ENCODE peak calls at places on chromosomes 7 and 10, in five cellular contexts. O is progenitor cell of endocrine pancreas, Z is A549, A is PC-9, C is GM13976. P is an unnamed sample.

GRCh38 chr7:18013936-18014335 is 13.7 kb downstream of the PRPS1L1 start:
- DNase-seq in A (peak), C (no peak), O (no peak), Z (no peak), P (no peak)

GRCh38 chr7:139936760-139937310 is 107.8 kb downstream of the TBXAS1 start:
- DNase-seq in A (no peak), O (no peak), C (no peak), Z (no peak), P (no peak)

GRCh38 chr10:79184141-79184625 is 115.4 kb downstream of the ZMIZ1 start:
- DNase-seq in C (no peak), O (no peak), Z (peak), A (peak), P (no peak)

GRCh38 chr7:95996886-95997285 is 224.5 kb downstream of the DYNC1I1 start:
- DNase-seq in O (no peak), C (no peak), Z (no peak), A (no peak), P (no peak)

GRCh38 chr10:101892782-101893391 is 49.3 kb upstream of the KCNIP2 start:
- DNase-seq in O (no peak), Z (peak), A (no peak), C (no peak), P (no peak)

GRCh38 chr10:72353963-72354355 is 760 bp downstream of the DNAJB12 start:
- DNase-seq in A (no peak), O (no peak), Z (peak), C (no peak), P (no peak)

GRCh38 chr10:516766-517165 is 172.7 kb downstream of the DIP2C start:
- DNase-seq in O (no peak), A (no peak), C (no peak), Z (no peak), P (peak)

GRCh38 chr7:148893071-148893470 is 9.0 kb upstream of the EZH2 start:
- DNase-seq in A (no peak), O (no peak), C (no peak), Z (no peak), P (no peak)

GRCh38 chr7:112546723-112547513 is 66.1 kb downstream of the LSMEM1 start:
- DNase-seq in A (no peak), O (no peak), Z (no peak), C (no peak), P (no peak)

GRCh38 chr10:63253040-63253439 is 119.9 kb downstream of the NRBF2 start:
- DNase-seq in Z (no peak), C (no peak), O (no peak), A (no peak), P (no peak)

GRCh38 chr7:18693401-18693800 is 197.9 kb downstream of the HDAC9 start:
- DNase-seq in A (no peak), O (no peak), Z (no peak), C (no peak), P (no peak)

GRCh38 chr7:142338633-142339501 is 81.0 kb upstream of the PRSS58 start:
- DNase-seq in A (peak), C (no peak), Z (no peak), O (no peak), P (no peak)

GRCh38 chr7:43572516-43573049 is 10.3 kb upstream of the STK17A start:
- DNase-seq in O (no peak), Z (peak), A (peak), C (no peak), P (no peak)

GRCh38 chr10:92720306-92721165 is 30.8 kb downstream of the HHEX start:
- DNase-seq in O (no peak), A (no peak), C (no peak), Z (no peak), P (no peak)

GRCh38 chr7:18541189-18541870 is 45.8 kb downstream of the HDAC9 start:
- DNase-seq in Z (no peak), O (no peak), A (no peak), C (no peak), P (no peak)

DNA sequence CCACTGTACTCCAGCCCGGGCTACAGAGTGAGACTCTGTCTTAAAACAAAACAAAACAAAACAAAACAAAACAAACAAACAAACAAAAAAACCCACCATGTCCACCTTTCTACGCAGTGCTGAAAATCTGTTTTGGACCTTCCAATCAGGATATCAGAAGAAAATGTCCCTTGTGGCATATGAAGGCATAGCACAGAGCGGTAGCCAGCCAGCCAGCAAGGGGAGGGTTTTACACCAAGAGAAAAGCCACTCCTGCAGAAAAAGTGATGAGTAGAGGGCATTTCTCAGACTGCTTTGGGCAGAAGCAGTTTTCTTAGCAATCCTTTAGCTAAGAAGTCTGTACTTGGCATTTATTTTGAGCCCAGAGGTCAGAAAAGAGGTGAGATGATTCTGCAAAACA is 612.2 kb downstream of the TYW1 start:
- DNase-seq in C (no peak), O (no peak), Z (peak), A (no peak), P (no peak)
- TF ChIP-seq CTCF in C (no peak), O (peak), Z (no peak), A (no peak), P (no peak)

DNA sequence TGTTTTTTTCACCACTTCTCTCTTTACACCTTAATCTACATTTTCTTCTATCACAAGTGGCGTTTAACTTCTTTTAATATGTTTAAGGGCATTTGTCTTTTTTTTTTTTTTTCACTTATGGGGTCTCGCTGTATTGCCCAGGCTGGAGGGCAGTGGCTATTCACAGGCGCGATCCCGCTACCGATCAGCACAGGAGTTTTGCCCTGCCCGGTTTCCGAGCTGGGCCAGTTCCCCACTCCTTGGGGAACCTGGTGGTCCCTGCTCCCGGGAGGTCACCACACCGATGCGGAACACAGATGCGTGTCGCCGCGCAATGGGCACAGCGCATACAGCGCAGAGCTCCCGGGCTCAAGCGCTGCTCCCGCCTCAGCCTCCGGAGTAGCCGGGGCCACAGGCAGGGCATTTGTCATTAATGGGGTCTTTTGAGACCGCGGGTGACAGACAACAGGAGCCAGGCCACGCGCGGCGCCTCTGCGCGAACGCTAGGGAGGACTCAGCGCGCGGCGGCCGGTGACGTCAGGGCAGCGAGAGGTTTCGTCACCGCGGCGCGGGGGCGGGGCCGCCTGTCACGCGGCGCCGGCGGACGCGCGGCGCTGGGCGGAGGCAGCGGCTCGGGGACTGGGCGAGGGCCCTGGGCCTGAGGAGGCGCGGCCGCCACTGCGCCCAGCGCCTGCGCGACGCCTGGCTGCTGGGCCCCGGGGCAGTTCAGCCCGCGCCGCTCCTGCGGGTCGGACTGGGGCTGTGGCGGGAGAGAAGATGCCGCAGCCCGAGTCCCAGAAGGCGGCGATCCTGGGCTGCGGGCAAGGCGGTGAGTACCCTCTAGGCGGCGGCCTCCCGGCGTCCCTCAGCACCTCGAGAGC is at the start of gene GALNT11:
- DNase-seq in O (peak), Z (peak), A (peak), C (peak), P (peak)
- TF ChIP-seq CTCF in O (peak), Z (peak), A (peak), C (peak), P (peak)

DNA sequence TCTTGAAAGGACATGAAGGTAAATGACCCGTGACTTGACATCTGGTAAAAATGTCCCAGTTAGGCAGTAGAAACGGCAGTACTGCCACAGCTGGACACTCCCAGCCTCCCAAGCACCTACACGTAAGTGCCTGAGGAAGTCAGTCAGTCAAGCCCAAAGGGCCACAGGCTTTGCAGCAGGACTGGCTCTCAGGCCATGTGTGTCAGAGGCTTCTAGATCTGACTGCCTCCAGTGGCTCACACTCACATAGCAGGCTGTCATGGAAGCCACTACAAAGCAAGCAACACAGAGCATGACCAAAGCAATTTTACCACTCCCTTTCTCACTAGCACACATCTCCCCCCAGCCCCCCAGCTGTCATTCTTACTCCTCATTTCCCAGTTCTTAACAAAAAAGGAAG is 17.8 kb upstream of the CCNJ start:
- DNase-seq in O (no peak), A (no peak), C (no peak), Z (peak), P (no peak)
- TF ChIP-seq CTCF in O (peak), A (no peak), C (peak), Z (no peak), P (peak)

GRCh38 chr10:86583983-86584382 is 62.4 kb upstream of the WAPL start:
- DNase-seq in A (no peak), O (no peak), Z (peak), C (peak), P (no peak)
- TF ChIP-seq CTCF in A (no peak), O (no peak), Z (no peak), C (peak), P (peak)

GRCh38 chr7:35528381-35528977 is 166.5 kb downstream of the HERPUD2 start:
- DNase-seq in C (no peak), Z (no peak), O (no peak), A (no peak), P (no peak)
- TF ChIP-seq CTCF in C (no peak), Z (no peak), O (no peak), A (no peak), P (no peak)

GRCh38 chr7:90955641-90956207 is 308.5 kb upstream of the FZD1 start:
- DNase-seq in O (no peak), C (no peak), Z (no peak), A (no peak), P (no peak)
- TF ChIP-seq CTCF in O (no peak), C (no peak), Z (no peak), A (no peak), P (no peak)

GRCh38 chr7:94882891-94883290 is 24.5 kb upstream of the PPP1R9A start:
- DNase-seq in A (peak), C (no peak), Z (no peak), O (no peak), P (no peak)
- TF ChIP-seq CTCF in A (no peak), C (no peak), Z (no peak), O (no peak), P (no peak)

DNA sequence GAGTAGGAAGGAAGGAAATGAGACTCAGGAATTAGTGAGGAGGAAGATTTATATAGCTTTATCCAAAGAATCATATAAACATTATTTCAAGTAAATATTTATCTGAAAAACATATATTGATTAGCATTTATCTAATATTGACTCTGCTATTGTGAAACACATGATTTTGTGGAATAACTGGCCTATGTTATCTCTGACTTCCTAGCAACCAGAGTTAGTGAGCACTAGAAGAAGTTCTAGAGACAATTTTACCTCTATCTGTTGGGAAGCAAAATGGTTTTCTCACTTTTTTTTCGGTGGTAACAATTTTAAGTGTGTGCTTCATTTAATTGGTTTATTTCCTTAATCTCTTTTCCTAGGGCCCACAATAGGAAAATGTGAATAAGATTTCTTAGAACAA is 21.6 kb downstream of the MDFIC start:
- DNase-seq in C (no peak), A (no peak), O (no peak), Z (no peak), P (no peak)
- TF ChIP-seq CTCF in C (no peak), A (no peak), O (no peak), Z (no peak), P (no peak)

DNA sequence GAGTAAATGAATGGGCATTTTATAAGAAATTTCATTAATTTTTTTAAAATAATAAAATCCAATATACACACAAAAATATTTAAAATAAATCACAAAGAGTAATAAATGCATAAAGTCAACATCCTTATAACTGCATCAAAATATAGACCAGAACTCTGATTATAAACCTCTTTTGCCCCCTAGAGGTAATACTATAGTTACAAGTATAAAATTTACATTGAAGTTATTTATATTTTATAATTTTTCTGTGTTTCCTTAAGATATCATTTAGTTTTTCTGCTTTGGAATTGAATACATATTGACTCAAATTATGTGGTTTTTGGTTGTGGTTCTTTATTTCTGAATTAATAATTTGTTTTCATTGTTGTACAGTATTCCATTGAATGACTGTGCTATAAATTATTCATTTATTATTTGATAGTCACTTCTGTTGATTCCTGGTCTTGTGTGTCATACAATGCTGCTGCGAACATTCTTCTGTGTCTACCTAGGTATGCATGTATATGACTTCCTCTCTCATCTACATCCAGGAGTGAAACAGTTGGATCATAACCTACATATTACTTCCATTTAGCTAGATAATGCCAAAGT is 673.6 kb downstream of the IPMK start:
- DNase-seq in C (no peak), A (no peak), O (no peak), Z (peak), P (no peak)
- TF ChIP-seq CTCF in C (no peak), A (peak), O (peak), Z (peak), P (no peak)

P was measured in GM13977.